ENCODE peak calls at places on chromosomes 12 and 14, in eight cellular contexts. D is fibroblast of villous mesenchyme, Z is tibial artery, I is fibroblast of mammary gland, Y is astrocyte of the cerebellum, W is psoas muscle, P is mammary epithelial cell, E is esophagus squamous epithelium. H is an unnamed sample.

GRCh38 chr14:24296341-24297157 is 3.0 kb downstream of the DHRS1 start:
- DNase-seq in D (peak), Z (peak), I (peak), Y (peak), W (peak), P (peak), E (no peak), H (peak)

GRCh38 chr12:103100226-103100866 is 142.9 kb downstream of the ASCL1 start:
- DNase-seq in D (no peak), Z (no peak), I (no peak), Y (no peak), W (no peak), P (no peak), E (no peak), H (no peak)

GRCh38 chr12:75783093-75783877 is 248.3 kb downstream of the PHLDA1 start:
- DNase-seq in D (no peak), Z (no peak), I (no peak), Y (no peak), W (peak), P (no peak), E (no peak), H (no peak)

GRCh38 chr14:56131865-56132830 is 13.9 kb downstream of the PELI2 start:
- DNase-seq in D (no peak), Z (no peak), I (peak), Y (no peak), W (no peak), P (no peak), E (no peak), H (no peak)

GRCh38 chr12:116339062-116339461 is 61.6 kb upstream of the MED13L start:
- DNase-seq in D (no peak), Z (no peak), I (no peak), Y (no peak), W (no peak), P (no peak), E (no peak), H (no peak)

GRCh38 chr12:13210543-13211190 is 14.1 kb downstream of the EMP1 start:
- DNase-seq in D (no peak), Z (no peak), I (no peak), Y (no peak), W (no peak), P (no peak), E (no peak), H (no peak)

GRCh38 chr12:129788506-129788905 is 115.3 kb downstream of the TMEM132D start:
- DNase-seq in D (no peak), Z (no peak), I (no peak), Y (peak), W (no peak), P (no peak), E (no peak), H (no peak)

GRCh38 chr14:93903342-93904184 is 23.6 kb upstream of the FAM181A start:
- DNase-seq in D (no peak), Z (no peak), I (no peak), Y (no peak), W (no peak), P (no peak), E (no peak), H (peak)

GRCh38 chr12:27305673-27306504 is 26.7 kb upstream of the BMAL2 start:
- DNase-seq in D (peak), Z (no peak), I (peak), Y (peak), W (no peak), P (no peak), E (no peak), H (no peak)

GRCh38 chr14:103520657-103521437 is 1.8 kb downstream of the CKB start:
- DNase-seq in D (peak), Z (peak), I (peak), Y (no peak), W (peak), P (peak), E (no peak), H (peak)

GRCh38 chr12:124684971-124685688 is 117.7 kb upstream of the NCOR2 start:
- DNase-seq in D (peak), Z (peak), I (peak), Y (peak), W (no peak), P (peak), E (no peak), H (no peak)

GRCh38 chr14:33307691-33308369 is 369.2 kb downstream of the NPAS3 start:
- DNase-seq in D (peak), Z (peak), I (peak), Y (peak), W (peak), P (no peak), E (no peak), H (no peak)

GRCh38 chr12:32508626-32509025 is 109.3 kb downstream of the FGD4 start:
- DNase-seq in D (no peak), Z (no peak), I (no peak), Y (no peak), W (no peak), P (peak), E (no peak), H (no peak)

GRCh38 chr12:66763453-66763852 is 84.6 kb upstream of the GRIP1 start:
- DNase-seq in D (no peak), Z (no peak), I (no peak), Y (no peak), W (no peak), P (no peak), E (no peak), H (no peak)

GRCh38 chr12:54145844-54146243 is 42.9 kb downstream of the SMUG1 start:
- DNase-seq in D (no peak), Z (no peak), I (no peak), Y (no peak), W (no peak), P (no peak), E (no peak), H (no peak)

GRCh38 chr14:75274899-75275569 is 3.6 kb upstream of the FOS start:
- DNase-seq in D (peak), Z (peak), I (peak), Y (no peak), W (no peak), P (no peak), E (no peak), H (no peak)

GRCh38 chr14:60276347-60276746 is 27.3 kb downstream of the PPM1A start:
- DNase-seq in D (peak), Z (no peak), I (no peak), Y (no peak), W (no peak), P (no peak), E (no peak), H (no peak)

GRCh38 chr12:121799175-121799841 is 4.5 kb upstream of the SETD1B start:
- DNase-seq in D (peak), Z (peak), I (peak), Y (no peak), W (peak), P (peak), E (no peak), H (peak)

GRCh38 chr12:3158851-3159465 is 81.8 kb downstream of the TSPAN9 start:
- DNase-seq in D (peak), Z (no peak), I (peak), Y (peak), W (peak), P (no peak), E (no peak), H (no peak)

GRCh38 chr12:6582196-6582595 is 14.1 kb upstream of the NOP2 start:
- DNase-seq in D (no peak), Z (no peak), I (no peak), Y (no peak), W (no peak), P (no peak), E (no peak), H (no peak)

GRCh38 chr12:68785358-68785757 is 22.6 kb upstream of the MDM2 start:
- DNase-seq in D (peak), Z (no peak), I (peak), Y (no peak), W (no peak), P (peak), E (no peak), H (no peak)

GRCh38 chr14:50612795-50613194 is 52.9 kb downstream of the ATL1 start:
- DNase-seq in D (no peak), Z (no peak), I (no peak), Y (no peak), W (no peak), P (no peak), E (no peak), H (no peak)
- TF ChIP-seq CTCF in D (no peak), Z (no peak), I (no peak), Y (no peak), W (no peak), P (no peak), E (no peak), H (no peak)

GRCh38 chr12:22982635-22983034 is 357.7 kb downstream of the ETNK1 start:
- DNase-seq in D (no peak), Z (no peak), I (no peak), Y (no peak), W (no peak), P (no peak), E (no peak), H (no peak)

GRCh38 chr12:22979854-22980253 is 354.9 kb downstream of the ETNK1 start:
- DNase-seq in D (no peak), Z (no peak), I (peak), Y (no peak), W (no peak), P (peak), E (no peak), H (no peak)

GRCh38 chr12:22978962-22979361 is 354.0 kb downstream of the ETNK1 start:
- DNase-seq in D (peak), Z (no peak), I (peak), Y (peak), W (no peak), P (peak), E (no peak), H (no peak)

GRCh38 chr12:22986997-22987396 is 362.0 kb downstream of the ETNK1 start:
- DNase-seq in D (no peak), Z (no peak), I (peak), Y (no peak), W (no peak), P (peak), E (no peak), H (no peak)

DNA sequence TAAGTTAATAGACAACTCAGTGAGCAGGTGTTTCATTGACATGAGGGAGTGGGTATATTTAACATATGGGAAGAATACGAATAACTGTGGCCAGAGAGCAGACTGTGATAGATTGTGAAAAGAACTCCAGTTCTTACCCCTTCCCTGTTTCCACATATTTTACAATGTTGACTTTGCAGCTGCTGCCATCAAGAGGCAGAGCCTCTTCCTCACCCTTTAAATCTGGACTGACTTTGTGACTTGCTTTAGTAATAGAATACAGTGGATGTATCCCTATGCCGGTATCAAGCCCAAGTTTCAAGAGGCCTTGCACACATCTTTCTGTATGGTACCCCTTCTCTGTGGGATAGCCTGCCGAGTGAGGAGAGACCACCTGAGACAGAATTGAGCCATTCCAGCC is 356.7 kb downstream of the ETNK1 start:
- DNase-seq in D (peak), Z (no peak), I (peak), Y (no peak), W (no peak), P (peak), E (no peak), H (no peak)
- TF ChIP-seq CTCF in D (peak), Z (no peak), I (peak), Y (peak), W (no peak), P (peak), E (no peak), H (no peak)

DNA sequence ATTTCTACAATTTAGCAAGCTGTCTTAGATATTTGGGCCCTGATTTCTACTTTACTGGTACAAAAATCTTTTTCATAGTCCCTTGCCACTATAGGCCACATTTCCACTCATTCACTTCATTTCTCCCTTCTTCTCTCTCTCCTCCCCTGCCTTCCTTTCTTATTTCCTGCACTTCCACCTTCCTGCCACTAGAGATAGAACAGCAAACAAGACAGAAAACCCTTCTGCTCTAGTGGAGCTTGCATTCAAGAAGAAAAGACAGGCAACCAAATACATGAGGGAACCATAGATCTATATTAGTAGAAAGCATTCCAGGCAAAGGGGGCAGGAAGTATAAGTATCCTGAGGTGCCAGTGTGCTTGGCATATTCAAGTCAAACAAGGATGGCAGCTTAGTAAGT is 623.5 kb downstream of the FLRT2 start:
- DNase-seq in D (no peak), Z (no peak), I (no peak), Y (no peak), W (no peak), P (no peak), E (no peak), H (no peak)
- TF ChIP-seq CTCF in D (no peak), Z (no peak), I (no peak), Y (no peak), W (no peak), P (no peak), E (no peak), H (no peak)

GRCh38 chr14:54003064-54003463 is 46.4 kb upstream of the BMP4 start:
- DNase-seq in D (no peak), Z (no peak), I (no peak), Y (no peak), W (no peak), P (no peak), E (no peak), H (no peak)

GRCh38 chr14:53999061-53999488 is 42.5 kb upstream of the BMP4 start:
- DNase-seq in D (peak), Z (no peak), I (no peak), Y (peak), W (no peak), P (peak), E (no peak), H (peak)

GRCh38 chr14:54000341-54000811 is 43.8 kb upstream of the BMP4 start:
- DNase-seq in D (peak), Z (no peak), I (peak), Y (no peak), W (no peak), P (peak), E (no peak), H (no peak)

GRCh38 chr14:54002653-54003052 is 46.0 kb upstream of the BMP4 start:
- DNase-seq in D (peak), Z (no peak), I (peak), Y (no peak), W (no peak), P (no peak), E (no peak), H (no peak)

GRCh38 chr14:54001189-54001878 is 44.7 kb upstream of the BMP4 start:
- DNase-seq in D (no peak), Z (no peak), I (no peak), Y (no peak), W (no peak), P (no peak), E (no peak), H (peak)
- TF ChIP-seq CTCF in D (peak), Z (no peak), I (no peak), Y (no peak), W (no peak), P (no peak), E (no peak), H (no peak)

GRCh38 chr14:57326253-57326652 is 57.5 kb downstream of the AP5M1 start:
- DNase-seq in D (no peak), Z (no peak), I (no peak), Y (no peak), W (no peak), P (no peak), E (no peak), H (no peak)
- TF ChIP-seq CTCF in D (no peak), Z (no peak), I (no peak), Y (no peak), W (no peak), P (no peak), E (no peak), H (no peak)